ENCODE peak calls at places on chromosomes 11 and 22, in seven cellular contexts. R is right lobe of liver; N is CD4-positive, alpha-beta T cell; X is AG04450; M is coronary artery; J is upper lobe of right lung; V is thoracic aorta. B is an unnamed sample.

GRCh38 chr11:107752954-107753822 is 41.3 kb upstream of the SLN start:
- DNase-seq in R (no peak), M (no peak), J (no peak), V (no peak), X (no peak), N (no peak), B (no peak)

GRCh38 chr11:17790453-17790852 is 55.9 kb downstream of the KCNC1 start:
- DNase-seq in X (peak; percentile 63), R (no peak), V (no peak), N (no peak), M (no peak), J (no peak), B (no peak)

GRCh38 chr11:61947486-61948210 is 2.5 kb upstream of the BEST1 start:
- DNase-seq in X (no peak), V (peak; percentile 87), M (peak; percentile 92), J (peak; percentile 82), R (peak; percentile 84), N (peak; percentile 51), B (peak; percentile 87)

GRCh38 chr11:119721129-119722120 is 7.6 kb downstream of the NECTIN1 start:
- DNase-seq in R (no peak), N (no peak), V (no peak), X (no peak), M (no peak), J (no peak), B (no peak)

GRCh38 chr22:44685384-44686056 is 16.5 kb upstream of the PRR5 start:
- DNase-seq in N (peak; percentile 74), M (no peak), V (no peak), J (peak; percentile 81), X (no peak), R (no peak), B (no peak)

GRCh38 chr11:130441726-130442125 is 6.7 kb upstream of the ADAMTS15 start:
- DNase-seq in R (no peak), X (no peak), M (no peak), N (no peak), J (no peak), V (no peak), B (no peak)

GRCh38 chr11:43943931-43944751 is 1.7 kb downstream of the C11orf96 start:
- DNase-seq in M (no peak), V (no peak), X (no peak), J (peak; percentile 71), R (no peak), N (no peak), B (no peak)

GRCh38 chr11:65606876-65607613 is 7.0 kb downstream of the MAP3K11 start:
- DNase-seq in R (peak; percentile 70), N (no peak), M (peak; percentile 98), X (peak; percentile 82), J (peak; percentile 95), V (peak; percentile 85), B (peak; percentile 97)

GRCh38 chr11:10540546-10540914 is 457 bp downstream of the RNF141 start:
- DNase-seq in R (peak; percentile 73), J (no peak), V (no peak), N (no peak), X (no peak), M (no peak), B (peak; percentile 57)

DNA sequence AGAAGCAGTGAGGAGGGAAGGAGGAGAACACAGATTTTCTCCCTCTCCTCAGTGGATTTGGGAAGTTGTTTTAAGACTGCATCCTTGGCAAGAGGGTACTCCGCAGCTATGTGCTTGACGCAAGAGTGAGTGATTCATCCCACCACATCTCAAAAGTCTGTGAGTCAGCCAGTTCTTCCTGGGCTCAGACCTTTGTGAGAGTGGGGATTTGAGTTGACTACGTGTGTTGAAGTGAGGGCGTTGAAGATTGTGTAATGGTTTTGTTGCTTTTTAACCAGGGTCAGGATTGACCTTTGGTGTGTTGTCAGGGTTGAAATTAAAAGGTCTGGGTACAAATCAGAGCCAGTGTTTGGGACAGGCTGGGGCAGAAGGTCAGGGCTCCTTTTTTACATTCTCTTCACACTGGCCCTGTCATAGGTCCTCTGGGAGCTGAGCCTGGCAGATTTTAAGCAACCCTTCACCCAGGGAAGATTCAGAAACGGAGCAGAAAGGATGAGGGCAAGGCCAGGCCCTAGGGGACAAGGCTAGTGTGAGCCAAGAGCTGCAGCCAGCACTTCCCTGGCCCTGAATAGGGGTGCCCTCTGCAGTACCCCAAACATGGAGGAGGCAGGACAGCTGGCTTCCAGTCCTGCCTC is 4.2 kb upstream of the C11orf86 start:
- DNase-seq in X (peak; percentile 99), R (peak; percentile 83), V (peak; percentile 76), J (no peak), M (peak; percentile 90), N (no peak), B (no peak)
- H3K27ac ChIP-seq in X (peak overlapping the region; percentile 98), R (peak overlapping the region; percentile 78), V (peak overlapping the region; percentile 81), J (peak overlapping the region; percentile 74), M (peak overlapping the region; percentile 95), N (no peak overlapping the region), B (peak overlapping the region; percentile 38)

DNA sequence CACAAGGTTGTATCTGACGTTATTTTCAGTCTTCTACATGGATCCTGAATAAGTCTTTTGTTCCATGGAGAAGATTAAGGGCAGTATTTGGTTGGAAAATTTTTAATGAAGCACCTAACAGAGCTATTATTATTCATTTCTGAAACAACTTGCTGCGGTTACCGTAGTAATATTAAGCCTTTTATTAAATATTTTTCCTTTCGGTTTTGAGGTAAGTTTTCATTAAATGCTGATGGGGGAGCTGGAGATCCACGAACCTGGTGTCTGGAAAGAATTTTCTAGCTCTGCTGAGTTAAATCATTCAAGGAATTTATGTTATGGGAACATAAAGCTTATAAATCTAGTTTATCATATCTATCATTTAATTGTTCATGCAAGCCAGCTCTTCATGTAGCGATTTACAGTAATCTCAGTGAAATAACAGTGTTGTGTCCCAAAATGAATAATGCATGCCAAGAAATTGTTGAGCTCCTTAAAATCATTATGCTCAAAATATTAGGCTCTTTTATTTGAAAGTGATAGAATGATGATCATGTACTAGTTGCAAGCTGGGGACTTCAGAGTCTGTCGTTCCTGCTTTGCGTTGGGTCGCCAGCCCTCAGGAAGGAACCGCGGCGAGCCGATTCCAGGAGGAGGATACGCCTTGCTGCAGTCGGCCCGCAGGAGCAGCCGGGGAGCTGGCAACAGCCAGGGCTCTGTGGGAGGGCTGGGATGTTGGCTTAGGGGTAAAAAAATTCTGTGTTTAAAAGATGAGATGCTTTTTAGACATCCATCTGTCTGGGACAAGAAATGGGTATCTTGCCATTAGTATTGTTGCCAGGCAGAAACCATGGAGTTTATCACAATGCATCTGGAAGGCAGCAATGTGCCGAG is 83.1 kb downstream of the TBC1D22A start:
- DNase-seq in M (peak; percentile 57), J (no peak), V (no peak), X (no peak), N (no peak), R (no peak), B (peak; percentile 62)
- TF ChIP-seq CTCF in M (no peak), J (peak; percentile 43), V (no peak), X (peak; percentile 66), N (no peak), R (peak; percentile 41), B (peak; percentile 56)

GRCh38 chr22:32411829-32412592 is at the start of gene RTCB:
- DNase-seq in M (peak; percentile 88), N (peak; percentile 95), V (peak; percentile 63), R (peak; percentile 94), X (peak; percentile 90), J (peak; percentile 95), B (peak; percentile 88)
- H3K27ac ChIP-seq in M (peak within 1 kb of the TSS; percentile 76), N (peak within 1 kb of the TSS; percentile 76), V (peak within 1 kb of the TSS; percentile 29), R (peak within 1 kb of the TSS; percentile 57), X (peak within 1 kb of the TSS; percentile 59), J (peak within 1 kb of the TSS; percentile 86), B (peak within 1 kb of the TSS; percentile 40)

DNA sequence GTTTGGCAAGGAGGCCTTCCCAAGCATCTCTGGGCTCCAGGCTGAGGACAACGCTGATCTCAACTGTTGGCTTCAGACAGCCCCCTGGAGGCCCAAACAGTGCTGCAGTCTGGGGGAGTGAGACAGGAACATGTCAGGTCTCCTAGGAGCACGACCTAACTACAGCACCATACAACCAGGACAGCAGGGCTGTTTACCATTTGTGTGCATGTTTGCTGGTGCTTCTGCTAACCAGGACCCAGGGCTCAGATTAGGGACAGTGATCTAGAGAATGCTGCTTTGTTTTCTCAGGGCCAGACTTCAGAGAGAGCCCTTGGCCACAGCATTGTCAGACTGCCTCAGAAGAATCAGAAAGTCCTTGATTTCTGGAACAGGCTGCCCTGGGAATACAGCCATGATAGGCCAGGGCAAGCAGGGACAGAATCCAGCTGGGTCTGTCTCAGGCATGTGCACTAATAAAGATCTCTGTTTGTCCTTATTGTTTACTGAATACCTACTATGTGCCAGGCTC is 126.5 kb downstream of the VPREB1 start:
- DNase-seq in R (no peak), X (no peak), J (no peak), V (no peak), N (no peak), M (no peak), B (no peak)
- TF ChIP-seq CTCF in R (no peak), X (peak; percentile 22), J (no peak), V (no peak), N (no peak), M (no peak), B (peak; percentile 14)

GRCh38 chr11:67058506-67058905 is 1.9 kb downstream of the RHOD start:
- DNase-seq in N (no peak), M (no peak), X (no peak), R (no peak), J (no peak), V (no peak), B (no peak)
- H3K27ac ChIP-seq in N (no peak overlapping the region), M (no peak overlapping the region), X (no peak overlapping the region), R (peak overlapping the region; percentile 13), J (no peak overlapping the region), V (no peak overlapping the region), B (no peak overlapping the region)

DNA sequence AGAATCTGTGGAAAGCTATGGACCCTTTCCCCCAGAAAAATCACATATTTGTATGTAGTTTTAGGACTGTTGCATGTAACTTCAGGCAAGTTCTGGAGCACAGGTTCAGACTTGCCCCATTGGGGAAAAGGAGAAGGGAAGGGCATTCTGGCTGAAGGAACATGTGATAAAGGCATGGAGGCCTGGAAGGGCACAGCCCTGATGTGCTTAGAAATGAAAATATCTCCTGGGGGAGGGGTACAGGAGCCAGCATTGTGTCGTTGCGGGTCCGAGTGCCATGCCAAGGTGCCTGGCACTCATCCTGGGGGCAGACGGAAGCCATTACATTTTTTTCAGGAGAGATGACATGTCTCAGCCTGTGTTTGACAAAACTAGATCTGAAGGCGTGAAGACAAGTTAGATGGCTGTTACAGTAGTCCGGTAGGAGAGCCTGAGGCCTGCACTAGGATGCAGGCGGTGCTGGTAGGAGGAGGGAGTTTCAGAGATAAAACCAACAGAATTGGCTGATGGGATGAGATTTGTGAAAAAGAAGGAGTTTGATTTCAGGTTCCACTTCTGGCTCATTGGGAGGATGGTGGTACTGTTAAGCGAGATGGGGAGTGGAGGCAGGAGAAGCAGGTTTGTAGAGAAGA is 96.9 kb downstream of the TEAD1 start:
- DNase-seq in J (no peak), V (no peak), M (no peak), R (no peak), X (no peak), N (no peak), B (no peak)
- TF ChIP-seq CTCF in J (no peak), V (no peak), M (no peak), R (no peak), X (no peak), N (no peak), B (no peak)

B was measured in dorsolateral prefrontal cortex.